ENCODE peak calls at places on chromosomes 4 and X, in six cellular contexts. M, F, W, H, X and L are unnamed samples.

GRCh38 chr4:81084029-81084428 is 53.5 kb downstream of the BMP3 start:
- DNase-seq in M (no peak), F (no peak), W (no peak), H (no peak), X (peak), L (no peak)

GRCh38 chrX:148984238-148984637 is 483.8 kb downstream of the AFF2 start:
- DNase-seq in M (no peak), F (no peak), W (no peak), H (no peak), X (no peak), L (no peak)

GRCh38 chr4:168558587-168558986 is 61.7 kb downstream of the PALLD start:
- DNase-seq in M (no peak), F (no peak), W (no peak), H (no peak), X (no peak), L (no peak)

GRCh38 chrX:51922561-51922960 is 29.1 kb downstream of the MAGED1 start:
- DNase-seq in M (no peak), F (no peak), W (no peak), H (no peak), X (no peak), L (no peak)

GRCh38 chr4:69096111-69096656 is at the start of gene UGT2B7:
- DNase-seq in M (no peak), F (no peak), W (no peak), H (no peak), X (no peak), L (no peak)

GRCh38 chr4:146490106-146490505 is 31.6 kb downstream of the SLC10A7 start:
- DNase-seq in M (no peak), F (no peak), W (no peak), H (no peak), X (no peak), L (no peak)

GRCh38 chr4:152385551-152385950 is 150.3 kb downstream of the FBXW7 start:
- DNase-seq in M (no peak), F (no peak), W (no peak), H (no peak), X (no peak), L (no peak)

GRCh38 chr4:2797545-2798305 is 4.8 kb downstream of the SH3BP2 start:
- DNase-seq in M (no peak), F (no peak), W (peak), H (no peak), X (no peak), L (no peak)

GRCh38 chr4:118765399-118765798 is 70.5 kb downstream of the SEC24D start:
- DNase-seq in M (no peak), F (no peak), W (no peak), H (no peak), X (peak), L (peak)

GRCh38 chrX:24173115-24173847 is 23.8 kb downstream of the ZFX start:
- DNase-seq in M (no peak), F (no peak), W (no peak), H (no peak), X (no peak), L (no peak)

GRCh38 chr4:76023381-76023780 is at the start of gene CXCL10:
- DNase-seq in M (no peak), F (no peak), W (no peak), H (no peak), X (no peak), L (no peak)

GRCh38 chr4:189022441-189023035 is 883.3 kb downstream of the TRIML1 start:
- DNase-seq in M (no peak), F (no peak), W (no peak), H (no peak), X (no peak), L (no peak)

GRCh38 chr4:121960801-121961200 is 8.9 kb upstream of the TRPC3 start:
- DNase-seq in M (no peak), F (no peak), W (no peak), H (no peak), X (no peak), L (no peak)

GRCh38 chrX:148915474-148915873 is 415.1 kb downstream of the AFF2 start:
- DNase-seq in M (no peak), F (no peak), W (no peak), H (no peak), X (no peak), L (no peak)

GRCh38 chr4:186765138-186765537 is 41.5 kb upstream of the FAT1 start:
- DNase-seq in M (no peak), F (no peak), W (no peak), H (peak), X (peak), L (no peak)

GRCh38 chr4:170623899-170624298 is 534.1 kb upstream of the AADAT start:
- DNase-seq in M (no peak), F (no peak), W (no peak), H (no peak), X (no peak), L (no peak)

GRCh38 chr4:137375111-137375850 is 157.0 kb downstream of the PCDH18 start:
- DNase-seq in M (no peak), F (no peak), W (no peak), H (no peak), X (peak), L (no peak)

GRCh38 chrX:150502979-150503897 is 65.2 kb upstream of the MTM1 start:
- DNase-seq in M (no peak), F (no peak), W (no peak), H (no peak), X (no peak), L (no peak)

GRCh38 chrX:77014655-77015377 is 432.4 kb upstream of the FGF16 start:
- DNase-seq in M (peak), F (no peak), W (no peak), H (no peak), X (no peak), L (no peak)

GRCh38 chr4:3250956-3251690 is 2.2 kb downstream of the MSANTD1 start:
- DNase-seq in M (no peak), F (no peak), W (no peak), H (no peak), X (no peak), L (no peak)

GRCh38 chr4:163048447-163048846 is 118.2 kb downstream of the NAF1 start:
- DNase-seq in M (no peak), F (no peak), W (no peak), H (peak), X (peak), L (no peak)

GRCh38 chrX:154056739-154057367 is 37.2 kb upstream of the IRAK1 start:
- DNase-seq in M (no peak), F (no peak), W (no peak), H (peak), X (no peak), L (no peak)

GRCh38 chr4:74932832-74933561 is at the start of gene PARM1:
- DNase-seq in M (peak), F (no peak), W (no peak), H (peak), X (peak), L (no peak)

GRCh38 chr4:41882622-41883347 is 52.4 kb upstream of the TMEM33 start:
- DNase-seq in M (no peak), F (peak), W (peak), H (peak), X (peak), L (no peak)

GRCh38 chr4:23934915-23935314 is 45.1 kb upstream of the PPARGC1A start:
- DNase-seq in M (peak), F (no peak), W (no peak), H (peak), X (peak), L (peak)

GRCh38 chr4:146059865-146060264 is 115.7 kb upstream of the LSM6 start:
- DNase-seq in M (no peak), F (no peak), W (no peak), H (peak), X (no peak), L (no peak)